ENCODE peak calls at places on chromosome 13, in nine cellular contexts. One of them, this sample, is unnamed.

GRCh38 chr13:52348983-52349780 is 56.8 kb downstream of the THSD1 start:
- DNase-seq in stomach: no peak
- DNase-seq in breast epithelium: no peak
- DNase-seq in cardiac muscle cell: no peak
- DNase-seq in heart right ventricle: no peak
- DNase-seq in thyroid gland: no peak
- DNase-seq in ascending aorta: no peak
- DNase-seq in gastrocnemius medialis: no peak
- DNase-seq in heart left ventricle: no peak
- DNase-seq in this sample: no peak

GRCh38 chr13:38951525-38952313 is 38.9 kb downstream of the STOML3 start:
- DNase-seq in stomach: peak
- DNase-seq in breast epithelium: no peak
- DNase-seq in cardiac muscle cell: no peak
- DNase-seq in heart right ventricle: peak
- DNase-seq in thyroid gland: no peak
- DNase-seq in ascending aorta: no peak
- DNase-seq in gastrocnemius medialis: no peak
- DNase-seq in heart left ventricle: no peak
- DNase-seq in this sample: no peak

GRCh38 chr13:51765142-51765515 is 38.8 kb downstream of the DHRS12 start:
- DNase-seq in stomach: no peak
- DNase-seq in breast epithelium: no peak
- DNase-seq in cardiac muscle cell: no peak
- DNase-seq in heart right ventricle: no peak
- DNase-seq in thyroid gland: no peak
- DNase-seq in ascending aorta: no peak
- DNase-seq in gastrocnemius medialis: no peak
- DNase-seq in heart left ventricle: no peak
- DNase-seq in this sample: no peak

GRCh38 chr13:88958821-88959220 is 1287.7 kb downstream of the SLITRK5 start:
- DNase-seq in stomach: no peak
- DNase-seq in breast epithelium: peak
- DNase-seq in cardiac muscle cell: no peak
- DNase-seq in heart right ventricle: no peak
- DNase-seq in thyroid gland: peak
- DNase-seq in ascending aorta: no peak
- DNase-seq in gastrocnemius medialis: no peak
- DNase-seq in heart left ventricle: no peak
- DNase-seq in this sample: no peak

GRCh38 chr13:44234566-44234965 is 139.1 kb upstream of the SERP2 start:
- DNase-seq in stomach: no peak
- DNase-seq in breast epithelium: no peak
- DNase-seq in cardiac muscle cell: no peak
- DNase-seq in heart right ventricle: no peak
- DNase-seq in thyroid gland: no peak
- DNase-seq in ascending aorta: no peak
- DNase-seq in gastrocnemius medialis: no peak
- DNase-seq in heart left ventricle: no peak
- DNase-seq in this sample: no peak

GRCh38 chr13:91046715-91047327 is 300.7 kb upstream of the MIR17HG start:
- DNase-seq in stomach: no peak
- DNase-seq in breast epithelium: no peak
- DNase-seq in cardiac muscle cell: peak
- DNase-seq in heart right ventricle: no peak
- DNase-seq in thyroid gland: peak
- DNase-seq in ascending aorta: no peak
- DNase-seq in gastrocnemius medialis: no peak
- DNase-seq in heart left ventricle: no peak
- DNase-seq in this sample: no peak

GRCh38 chr13:57787058-57787791 is 155.7 kb downstream of the PCDH17 start:
- DNase-seq in stomach: no peak
- DNase-seq in breast epithelium: no peak
- DNase-seq in cardiac muscle cell: no peak
- DNase-seq in heart right ventricle: no peak
- DNase-seq in thyroid gland: no peak
- DNase-seq in ascending aorta: no peak
- DNase-seq in gastrocnemius medialis: no peak
- DNase-seq in heart left ventricle: no peak
- DNase-seq in this sample: no peak

GRCh38 chr13:48778551-48779088 is 124.9 kb downstream of the CYSLTR2 start:
- DNase-seq in stomach: no peak
- DNase-seq in breast epithelium: no peak
- DNase-seq in cardiac muscle cell: no peak
- DNase-seq in heart right ventricle: no peak
- DNase-seq in thyroid gland: no peak
- DNase-seq in ascending aorta: no peak
- DNase-seq in gastrocnemius medialis: no peak
- DNase-seq in heart left ventricle: no peak
- DNase-seq in this sample: no peak

GRCh38 chr13:108700421-108701170 is 71.2 kb downstream of the MYO16 start:
- DNase-seq in stomach: no peak
- DNase-seq in breast epithelium: no peak
- DNase-seq in cardiac muscle cell: no peak
- DNase-seq in heart right ventricle: no peak
- DNase-seq in thyroid gland: no peak
- DNase-seq in ascending aorta: no peak
- DNase-seq in gastrocnemius medialis: no peak
- DNase-seq in heart left ventricle: no peak
- DNase-seq in this sample: no peak

GRCh38 chr13:53781941-53782340 is 753.3 kb downstream of the OLFM4 start:
- DNase-seq in stomach: no peak
- DNase-seq in breast epithelium: no peak
- DNase-seq in cardiac muscle cell: peak
- DNase-seq in heart right ventricle: no peak
- DNase-seq in thyroid gland: no peak
- DNase-seq in ascending aorta: no peak
- DNase-seq in gastrocnemius medialis: no peak
- DNase-seq in heart left ventricle: no peak
- DNase-seq in this sample: no peak

GRCh38 chr13:53782400-53783030 is 753.9 kb downstream of the OLFM4 start:
- DNase-seq in stomach: peak
- DNase-seq in breast epithelium: peak
- DNase-seq in cardiac muscle cell: peak
- DNase-seq in heart right ventricle: peak
- DNase-seq in thyroid gland: peak
- DNase-seq in ascending aorta: no peak
- DNase-seq in gastrocnemius medialis: no peak
- DNase-seq in heart left ventricle: no peak
- DNase-seq in this sample: peak

GRCh38 chr13:53783466-53783865 is 754.9 kb downstream of the OLFM4 start:
- DNase-seq in stomach: peak
- DNase-seq in breast epithelium: no peak
- DNase-seq in cardiac muscle cell: no peak
- DNase-seq in heart right ventricle: no peak
- DNase-seq in thyroid gland: no peak
- DNase-seq in ascending aorta: no peak
- DNase-seq in gastrocnemius medialis: no peak
- DNase-seq in heart left ventricle: no peak
- DNase-seq in this sample: no peak

GRCh38 chr13:53775807-53776206 is 747.2 kb downstream of the OLFM4 start:
- DNase-seq in stomach: no peak
- DNase-seq in breast epithelium: no peak
- DNase-seq in cardiac muscle cell: no peak
- DNase-seq in heart right ventricle: no peak
- DNase-seq in thyroid gland: no peak
- DNase-seq in ascending aorta: no peak
- DNase-seq in gastrocnemius medialis: no peak
- DNase-seq in heart left ventricle: no peak
- DNase-seq in this sample: no peak

GRCh38 chr13:53778937-53779336 is 750.3 kb downstream of the OLFM4 start:
- DNase-seq in stomach: no peak
- DNase-seq in breast epithelium: no peak
- DNase-seq in cardiac muscle cell: peak
- DNase-seq in heart right ventricle: no peak
- DNase-seq in thyroid gland: no peak
- DNase-seq in ascending aorta: no peak
- DNase-seq in gastrocnemius medialis: no peak
- DNase-seq in heart left ventricle: no peak
- DNase-seq in this sample: no peak
- TF ChIP-seq CTCF in stomach: no peak
- TF ChIP-seq CTCF in breast epithelium: no peak
- TF ChIP-seq CTCF in cardiac muscle cell: no peak
- TF ChIP-seq CTCF in heart right ventricle: no peak
- TF ChIP-seq CTCF in thyroid gland: no peak
- TF ChIP-seq CTCF in ascending aorta: no peak
- TF ChIP-seq CTCF in gastrocnemius medialis: no peak
- TF ChIP-seq CTCF in heart left ventricle: no peak
- TF ChIP-seq CTCF in this sample: no peak

DNA sequence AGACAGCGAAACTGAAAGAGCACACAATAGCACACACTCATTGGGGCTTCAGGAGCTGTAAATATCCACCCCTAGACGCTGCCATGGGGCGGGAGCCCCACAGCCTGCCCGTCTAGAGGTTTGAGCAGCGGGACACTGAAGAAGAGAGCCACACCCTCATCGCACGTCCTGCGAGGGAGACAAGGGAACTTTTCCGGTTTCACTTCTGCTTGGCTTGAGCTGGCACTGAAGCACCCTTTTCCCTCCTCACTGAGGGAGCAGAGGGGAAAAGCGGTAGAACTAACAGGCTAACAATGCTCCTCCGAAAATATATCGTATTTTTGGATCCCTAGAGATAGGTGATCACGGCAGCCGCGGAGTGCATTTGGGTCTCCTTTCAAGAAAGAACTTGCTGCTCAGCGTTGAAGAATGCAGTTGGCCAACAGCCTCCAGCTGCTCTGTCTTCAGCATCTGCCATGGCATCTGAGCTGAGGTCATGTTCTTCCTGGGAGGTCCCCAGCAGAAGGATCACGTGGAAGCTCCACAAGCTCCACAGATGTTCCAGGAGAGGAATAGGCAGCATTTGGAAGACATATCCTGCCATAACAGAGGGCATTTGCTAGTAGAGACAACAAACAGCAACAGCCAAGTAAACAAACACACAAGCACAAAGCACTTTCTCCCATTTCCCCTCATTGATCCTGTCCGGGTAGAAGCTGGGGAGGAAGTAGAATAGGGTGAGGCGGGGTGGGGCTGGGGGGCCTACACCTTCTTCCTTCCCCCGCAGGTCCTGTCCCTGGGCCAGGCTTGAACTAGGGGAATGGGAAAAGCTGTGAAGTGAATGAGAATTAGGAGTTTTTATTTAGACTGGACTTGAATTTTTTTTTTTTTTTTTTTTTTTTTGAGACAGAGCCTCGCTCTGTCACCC is 44.8 kb upstream of the ALOX5AP start:
- DNase-seq in stomach: peak
- DNase-seq in breast epithelium: peak
- DNase-seq in cardiac muscle cell: no peak
- DNase-seq in heart right ventricle: peak
- DNase-seq in thyroid gland: peak
- DNase-seq in ascending aorta: peak
- DNase-seq in gastrocnemius medialis: peak
- DNase-seq in heart left ventricle: peak
- DNase-seq in this sample: no peak
- H3K4me3 ChIP-seq in stomach: peak
- H3K4me3 ChIP-seq in breast epithelium: peak
- H3K4me3 ChIP-seq in cardiac muscle cell: no peak
- H3K4me3 ChIP-seq in heart right ventricle: peak
- H3K4me3 ChIP-seq in thyroid gland: peak
- H3K4me3 ChIP-seq in ascending aorta: peak
- H3K4me3 ChIP-seq in gastrocnemius medialis: peak
- H3K4me3 ChIP-seq in heart left ventricle: peak
- H3K4me3 ChIP-seq in this sample: peak

GRCh38 chr13:113224486-113224885 is 15.1 kb downstream of the CUL4A start:
- DNase-seq in stomach: no peak
- DNase-seq in breast epithelium: no peak
- DNase-seq in cardiac muscle cell: peak
- DNase-seq in heart right ventricle: peak
- DNase-seq in thyroid gland: no peak
- DNase-seq in ascending aorta: no peak
- DNase-seq in gastrocnemius medialis: no peak
- DNase-seq in heart left ventricle: no peak
- DNase-seq in this sample: no peak

GRCh38 chr13:113219311-113219940 is 10.0 kb downstream of the CUL4A start:
- DNase-seq in stomach: no peak
- DNase-seq in breast epithelium: no peak
- DNase-seq in cardiac muscle cell: no peak
- DNase-seq in heart right ventricle: no peak
- DNase-seq in thyroid gland: no peak
- DNase-seq in ascending aorta: no peak
- DNase-seq in gastrocnemius medialis: no peak
- DNase-seq in heart left ventricle: no peak
- DNase-seq in this sample: no peak

GRCh38 chr13:113216165-113217056 is 7.0 kb downstream of the CUL4A start:
- DNase-seq in stomach: peak
- DNase-seq in breast epithelium: peak
- DNase-seq in cardiac muscle cell: peak
- DNase-seq in heart right ventricle: peak
- DNase-seq in thyroid gland: peak
- DNase-seq in ascending aorta: no peak
- DNase-seq in gastrocnemius medialis: peak
- DNase-seq in heart left ventricle: peak
- DNase-seq in this sample: peak

GRCh38 chr13:113220141-113220598 is 10.8 kb downstream of the CUL4A start:
- DNase-seq in stomach: peak
- DNase-seq in breast epithelium: no peak
- DNase-seq in cardiac muscle cell: no peak
- DNase-seq in heart right ventricle: no peak
- DNase-seq in thyroid gland: no peak
- DNase-seq in ascending aorta: no peak
- DNase-seq in gastrocnemius medialis: no peak
- DNase-seq in heart left ventricle: no peak
- DNase-seq in this sample: no peak

DNA sequence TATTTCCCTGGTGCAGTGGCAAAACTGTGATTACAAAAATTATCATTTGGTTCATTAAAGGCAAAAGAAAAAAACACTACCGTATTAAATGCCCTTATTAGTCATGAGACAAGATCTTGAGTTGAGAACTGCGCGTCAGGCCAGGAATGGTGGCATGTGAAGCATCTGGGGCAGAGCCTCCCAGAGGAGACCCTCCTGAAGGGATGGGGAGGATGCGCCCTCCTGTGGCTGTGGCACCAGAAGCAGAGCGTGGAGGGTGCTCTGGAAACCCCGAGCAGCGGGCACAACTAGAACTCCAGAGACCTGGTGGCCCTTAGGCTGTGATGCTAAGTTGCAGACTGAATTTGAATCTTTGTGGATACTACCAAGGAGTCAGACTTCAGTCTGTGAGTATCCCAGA is 11.5 kb downstream of the CUL4A start:
- DNase-seq in stomach: no peak
- DNase-seq in breast epithelium: no peak
- DNase-seq in cardiac muscle cell: no peak
- DNase-seq in heart right ventricle: peak
- DNase-seq in thyroid gland: no peak
- DNase-seq in ascending aorta: no peak
- DNase-seq in gastrocnemius medialis: no peak
- DNase-seq in heart left ventricle: no peak
- DNase-seq in this sample: no peak
- TF ChIP-seq CTCF in stomach: no peak
- TF ChIP-seq CTCF in breast epithelium: no peak
- TF ChIP-seq CTCF in cardiac muscle cell: peak
- TF ChIP-seq CTCF in heart right ventricle: peak
- TF ChIP-seq CTCF in thyroid gland: no peak
- TF ChIP-seq CTCF in ascending aorta: no peak
- TF ChIP-seq CTCF in gastrocnemius medialis: peak
- TF ChIP-seq CTCF in heart left ventricle: peak
- TF ChIP-seq CTCF in this sample: no peak

DNA sequence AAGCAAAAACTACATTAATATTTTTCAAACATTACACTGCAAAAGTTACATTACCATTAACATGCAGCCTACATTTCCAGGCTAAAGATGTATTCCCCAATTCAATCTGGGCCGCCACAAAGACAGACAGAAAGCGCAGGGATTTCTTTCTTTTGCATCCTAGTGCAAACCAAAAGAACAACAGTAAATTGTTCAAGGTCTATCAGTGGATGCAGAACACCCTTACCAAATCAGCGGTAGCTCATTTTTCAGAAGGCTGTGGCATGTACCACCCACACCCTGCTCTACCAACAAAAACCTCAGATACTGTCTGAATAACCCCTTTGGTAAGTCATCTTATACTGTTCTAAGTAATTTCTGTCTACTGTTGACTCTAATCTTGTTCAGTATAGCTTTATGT is 3.6 kb downstream of the TPT1 start:
- DNase-seq in stomach: no peak
- DNase-seq in breast epithelium: no peak
- DNase-seq in cardiac muscle cell: no peak
- DNase-seq in heart right ventricle: no peak
- DNase-seq in thyroid gland: no peak
- DNase-seq in ascending aorta: no peak
- DNase-seq in gastrocnemius medialis: no peak
- DNase-seq in heart left ventricle: no peak
- DNase-seq in this sample: no peak
- H3K4me3 ChIP-seq in stomach: no peak
- H3K4me3 ChIP-seq in breast epithelium: peak
- H3K4me3 ChIP-seq in cardiac muscle cell: no peak
- H3K4me3 ChIP-seq in heart right ventricle: no peak
- H3K4me3 ChIP-seq in thyroid gland: no peak
- H3K4me3 ChIP-seq in ascending aorta: peak
- H3K4me3 ChIP-seq in gastrocnemius medialis: peak
- H3K4me3 ChIP-seq in heart left ventricle: peak
- H3K4me3 ChIP-seq in this sample: no peak

This sample was measured in LNCaP clone FGC.